ENCODE peak calls at places on chromosomes 12 and 14, in five cellular contexts. One of them, this sample, is unnamed.

GRCh38 chr12:47636908-47637780 is 68.7 kb downstream of the RPAP3 start:
- DNase-seq in PC-3: peak
- DNase-seq in cardiac muscle cell: no peak
- DNase-seq in spleen: peak
- DNase-seq in brain microvascular endothelial cell: peak
- DNase-seq in this sample: peak

GRCh38 chr12:83322816-83323215 is 636.1 kb downstream of the TMTC2 start:
- DNase-seq in PC-3: no peak
- DNase-seq in cardiac muscle cell: no peak
- DNase-seq in spleen: no peak
- DNase-seq in brain microvascular endothelial cell: no peak
- DNase-seq in this sample: no peak

GRCh38 chr14:100875861-100876590 is 27.5 kb downstream of the RTL1 start:
- DNase-seq in PC-3: no peak
- DNase-seq in cardiac muscle cell: no peak
- DNase-seq in spleen: peak
- DNase-seq in brain microvascular endothelial cell: no peak
- DNase-seq in this sample: no peak

GRCh38 chr14:58216544-58216943 is 16.6 kb downstream of the ACTR10 start:
- DNase-seq in PC-3: no peak
- DNase-seq in cardiac muscle cell: no peak
- DNase-seq in spleen: no peak
- DNase-seq in brain microvascular endothelial cell: no peak
- DNase-seq in this sample: no peak

GRCh38 chr14:61215222-61216010 is 65.7 kb downstream of the TMEM30B start:
- DNase-seq in PC-3: no peak
- DNase-seq in cardiac muscle cell: no peak
- DNase-seq in spleen: no peak
- DNase-seq in brain microvascular endothelial cell: no peak
- DNase-seq in this sample: peak

GRCh38 chr14:72451081-72451972 is 442.6 kb downstream of the DPF3 start:
- DNase-seq in PC-3: no peak
- DNase-seq in cardiac muscle cell: no peak
- DNase-seq in spleen: no peak
- DNase-seq in brain microvascular endothelial cell: no peak
- DNase-seq in this sample: no peak

GRCh38 chr14:92603309-92604257 is 90.0 kb downstream of the RIN3 start:
- DNase-seq in PC-3: peak
- DNase-seq in cardiac muscle cell: peak
- DNase-seq in spleen: no peak
- DNase-seq in brain microvascular endothelial cell: peak
- DNase-seq in this sample: peak

GRCh38 chr14:95507701-95508103 is 8.7 kb downstream of the SYNE3 start:
- DNase-seq in PC-3: peak
- DNase-seq in cardiac muscle cell: no peak
- DNase-seq in spleen: peak
- DNase-seq in brain microvascular endothelial cell: peak
- DNase-seq in this sample: peak

GRCh38 chr14:76965232-76965631 is 63.3 kb downstream of the IRF2BPL start:
- DNase-seq in PC-3: no peak
- DNase-seq in cardiac muscle cell: no peak
- DNase-seq in spleen: no peak
- DNase-seq in brain microvascular endothelial cell: no peak
- DNase-seq in this sample: no peak
- H3K4me3 ChIP-seq in PC-3: no peak
- H3K4me3 ChIP-seq in cardiac muscle cell: no peak
- H3K4me3 ChIP-seq in spleen: no peak
- H3K4me3 ChIP-seq in brain microvascular endothelial cell: no peak
- H3K4me3 ChIP-seq in this sample: no peak

GRCh38 chr12:16243487-16244412 is 33.7 kb downstream of the SLC15A5 start:
- DNase-seq in PC-3: no peak
- DNase-seq in cardiac muscle cell: no peak
- DNase-seq in spleen: no peak
- DNase-seq in brain microvascular endothelial cell: no peak
- DNase-seq in this sample: no peak
- H3K4me3 ChIP-seq in PC-3: no peak
- H3K4me3 ChIP-seq in cardiac muscle cell: no peak
- H3K4me3 ChIP-seq in spleen: no peak
- H3K4me3 ChIP-seq in brain microvascular endothelial cell: no peak
- H3K4me3 ChIP-seq in this sample: no peak

GRCh38 chr12:52969828-52970569 is 21.1 kb downstream of the KRT18 start:
- DNase-seq in PC-3: peak
- DNase-seq in cardiac muscle cell: no peak
- DNase-seq in spleen: no peak
- DNase-seq in brain microvascular endothelial cell: no peak
- DNase-seq in this sample: peak

GRCh38 chr12:52965337-52965731 is 16.4 kb downstream of the KRT18 start:
- DNase-seq in PC-3: no peak
- DNase-seq in cardiac muscle cell: no peak
- DNase-seq in spleen: no peak
- DNase-seq in brain microvascular endothelial cell: no peak
- DNase-seq in this sample: no peak

DNA sequence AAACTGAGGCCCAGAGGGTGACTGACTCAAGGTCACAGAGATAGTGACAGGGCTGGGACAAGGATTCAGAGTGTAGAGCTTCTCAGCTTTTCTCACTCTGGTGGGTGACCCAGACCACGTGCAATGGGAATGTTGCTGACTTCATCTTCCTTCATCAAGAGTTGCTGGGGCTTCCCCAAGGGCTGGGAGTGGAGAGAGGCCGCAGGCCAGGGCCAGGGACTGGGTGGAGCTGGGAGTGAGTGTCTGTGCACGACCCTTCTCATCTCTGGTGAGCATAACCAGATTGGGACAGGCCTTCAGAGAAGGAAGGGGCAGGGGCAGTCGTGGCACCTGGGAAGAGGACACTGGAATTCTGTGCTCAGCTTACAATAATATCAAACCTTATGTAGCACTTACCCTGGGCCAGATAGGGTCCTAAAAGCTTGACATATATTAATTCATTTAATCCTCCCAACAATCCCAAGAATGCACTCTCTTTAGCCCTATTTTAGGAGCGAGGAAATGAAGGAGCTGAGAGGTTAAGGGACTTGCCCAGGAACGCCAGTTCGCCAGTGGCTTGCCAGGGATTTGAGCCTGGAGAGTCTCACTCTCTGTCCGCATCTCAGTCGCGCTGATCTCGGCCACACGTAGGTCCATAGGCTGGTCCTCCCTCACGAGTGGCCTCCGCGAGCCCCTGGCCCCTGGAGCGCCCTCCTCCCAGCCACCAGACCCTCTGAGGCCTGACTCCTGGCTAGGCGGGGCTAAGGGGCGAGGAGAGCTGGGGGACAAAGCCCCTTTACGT is 15.8 kb downstream of the KRT18 start:
- DNase-seq in PC-3: no peak
- DNase-seq in cardiac muscle cell: no peak
- DNase-seq in spleen: no peak
- DNase-seq in brain microvascular endothelial cell: no peak
- DNase-seq in this sample: no peak
- H3K4me3 ChIP-seq in PC-3: no peak
- H3K4me3 ChIP-seq in cardiac muscle cell: no peak
- H3K4me3 ChIP-seq in spleen: no peak
- H3K4me3 ChIP-seq in brain microvascular endothelial cell: peak
- H3K4me3 ChIP-seq in this sample: no peak

GRCh38 chr14:23827100-23827892 is 126.3 kb upstream of the DHRS4 start:
- DNase-seq in PC-3: no peak
- DNase-seq in cardiac muscle cell: no peak
- DNase-seq in spleen: no peak
- DNase-seq in brain microvascular endothelial cell: no peak
- DNase-seq in this sample: no peak
- H3K4me3 ChIP-seq in PC-3: no peak
- H3K4me3 ChIP-seq in cardiac muscle cell: no peak
- H3K4me3 ChIP-seq in spleen: no peak
- H3K4me3 ChIP-seq in brain microvascular endothelial cell: no peak
- H3K4me3 ChIP-seq in this sample: no peak

This sample was measured in MG63.